ENCODE peak calls at places on chromosomes 4 and X, in ten cellular contexts. R, B, Q, J, M, P, E, L, W and T are unnamed samples.

GRCh38 chr4:185082549-185082948 is 60.5 kb upstream of the SLC25A4 start:
- DNase-seq in R (no peak), B (no peak), Q (no peak), J (no peak), M (peak; percentile 8), P (no peak), E (peak; percentile 13), L (no peak), W (no peak), T (no peak)

GRCh38 chr4:144985014-144985413 is 113.0 kb downstream of the ANAPC10 start:
- DNase-seq in R (no peak), B (no peak), Q (no peak), J (no peak), M (no peak), P (no peak), E (no peak), L (no peak), W (no peak), T (no peak)

GRCh38 chr4:43757147-43757546 is 691.5 kb downstream of the KCTD8 start:
- DNase-seq in R (no peak), B (no peak), Q (no peak), J (no peak), M (no peak), P (no peak), E (peak; percentile 7), L (no peak), W (no peak), T (no peak)

GRCh38 chr4:1928356-1929235 is 57.4 kb downstream of the NSD2 start:
- DNase-seq in R (no peak), B (no peak), Q (no peak), J (no peak), M (no peak), P (no peak), E (peak; percentile 34), L (no peak), W (no peak), T (no peak)

GRCh38 chr4:113846433-113846832 is 84.9 kb upstream of the CAMK2D start:
- DNase-seq in R (no peak), B (no peak), Q (no peak), J (no peak), M (no peak), P (no peak), E (no peak), L (no peak), W (no peak), T (no peak)

GRCh38 chr4:7389101-7389701 is 45.5 kb downstream of the PSAPL1 start:
- DNase-seq in R (peak; percentile 5), B (no peak), Q (no peak), J (no peak), M (no peak), P (no peak), E (no peak), L (no peak), W (no peak), T (no peak)

GRCh38 chrX:131778269-131779218 is 234.7 kb downstream of the OR13H1 start:
- DNase-seq in R (peak; percentile 67), B (peak; percentile 71), Q (peak; percentile 39), J (no peak), M (no peak), P (peak; percentile 24), E (peak; percentile 45), L (peak; percentile 30), W (peak; percentile 72), T (no peak)

GRCh38 chr4:3868146-3868840 is 102.1 kb downstream of the ADRA2C start:
- DNase-seq in R (no peak), B (no peak), Q (no peak), J (no peak), M (no peak), P (no peak), E (peak; percentile 13), L (peak; percentile 62), W (no peak), T (no peak)

GRCh38 chr4:7197910-7198309 is 5.6 kb downstream of the SORCS2 start:
- DNase-seq in R (peak; percentile 69), B (no peak), Q (no peak), J (peak; percentile 18), M (no peak), P (no peak), E (no peak), L (no peak), W (no peak), T (no peak)

GRCh38 chrX:112058255-112058654 is 24.3 kb downstream of the TRPC5 start:
- DNase-seq in R (no peak), B (no peak), Q (no peak), J (no peak), M (peak; percentile 0), P (no peak), E (no peak), L (peak; percentile 41), W (no peak), T (no peak)

GRCh38 chr4:53376900-53377299 is 541 bp upstream of the FIP1L1 start:
- DNase-seq in R (peak; percentile 19), B (no peak), Q (no peak), J (no peak), M (no peak), P (no peak), E (no peak), L (no peak), W (no peak), T (no peak)

GRCh38 chrX:10486373-10486772 is 134.0 kb downstream of the MID1 start:
- DNase-seq in R (no peak), B (no peak), Q (no peak), J (no peak), M (peak; percentile 77), P (no peak), E (peak; percentile 73), L (peak; percentile 13), W (no peak), T (no peak)